ENCODE peak calls at places on chromosomes 2 and 18, in five cellular contexts. N is fibroblast of pulmonary artery; C is WTC11; I is HS-5; X is activated CD4-positive, CD25-positive, alpha-beta regulatory T cell. Q is an unnamed sample.

GRCh38 chr2:54454922-54455583 is 1.1 kb upstream of the SPTBN1 start:
- DNase-seq in N (no peak), C (peak; percentile 14), I (no peak), X (no peak), Q (no peak)

GRCh38 chr18:24014986-24015896 is 687 bp downstream of the TTC39C start:
- DNase-seq in N (peak; percentile 81), C (peak; percentile 51), I (no peak), X (peak; percentile 29), Q (peak; percentile 64)

GRCh38 chr2:70070557-70071268 is 16.6 kb upstream of the PCBP1 start:
- DNase-seq in N (peak; percentile 92), C (peak; percentile 47), I (peak; percentile 58), X (no peak), Q (peak; percentile 93)

GRCh38 chr18:30280861-30281470 is 761.6 kb downstream of the DSC3 start:
- DNase-seq in N (peak; percentile 81), C (no peak), I (peak; percentile 37), X (no peak), Q (peak; percentile 21)

GRCh38 chr2:233448220-233448559 is 93.9 kb downstream of the DGKD start:
- DNase-seq in N (peak; percentile 14), C (peak; percentile 42), I (no peak), X (no peak), Q (peak; percentile 67)

GRCh38 chr2:220949476-220949875 is 622.6 kb downstream of the EPHA4 start:
- DNase-seq in N (no peak), C (no peak), I (no peak), X (no peak), Q (no peak)

GRCh38 chr2:232139786-232140562 is 178.5 kb downstream of the DIS3L2 start:
- DNase-seq in N (no peak), C (no peak), I (no peak), X (no peak), Q (no peak)

GRCh38 chr2:226934546-226935243 is 98.8 kb downstream of the RHBDD1 start:
- DNase-seq in N (peak; percentile 10), C (no peak), I (no peak), X (no peak), Q (no peak)

GRCh38 chr2:172889767-172890430 is 154.3 kb downstream of the RAPGEF4 start:
- DNase-seq in N (no peak), C (no peak), I (no peak), X (no peak), Q (no peak)

GRCh38 chr18:21179590-21180220 is 62.3 kb upstream of the GREB1L start:
- DNase-seq in N (peak; percentile 82), C (peak; percentile 59), I (peak; percentile 30), X (no peak), Q (peak; percentile 74)

GRCh38 chr2:237260032-237260431 is 153.9 kb downstream of the COL6A3 start:
- DNase-seq in N (peak; percentile 60), C (no peak), I (no peak), X (no peak), Q (no peak)

GRCh38 chr2:218026676-218027425 is 24.1 kb upstream of the TNS1 start:
- DNase-seq in N (no peak), C (peak; percentile 8), I (no peak), X (no peak), Q (peak; percentile 7)

GRCh38 chr18:69400976-69401474 is 337 bp downstream of the DOK6 start:
- DNase-seq in N (peak; percentile 26), C (peak; percentile 36), I (no peak), X (no peak), Q (peak; percentile 73)

GRCh38 chr2:48934807-48935206 is 179.3 kb upstream of the LHCGR start:
- DNase-seq in N (no peak), C (no peak), I (no peak), X (no peak), Q (no peak)

GRCh38 chr2:127623388-127624320 is 22.3 kb upstream of the GPR17 start:
- DNase-seq in N (peak; percentile 7), C (peak; percentile 6), I (no peak), X (no peak), Q (no peak)

GRCh38 chr2:14647714-14648113 is 15.2 kb downstream of the LRATD1 start:
- DNase-seq in N (no peak), C (no peak), I (no peak), X (no peak), Q (no peak)